ENCODE peak calls at places on chromosomes 6 and 20, in seven cellular contexts. One of them, this sample, is unnamed.

GRCh38 chr6:5403619-5404018 is 142.3 kb downstream of the FARS2 start:
- DNase-seq in pancreas: no peak
- DNase-seq in CD8-positive, alpha-beta T cell: no peak
- DNase-seq in glutamatergic neuron: no peak
- DNase-seq in natural killer cell: no peak
- DNase-seq in heart right ventricle: no peak
- DNase-seq in RWPE1: no peak
- DNase-seq in this sample: no peak

GRCh38 chr6:153129873-153130514 is 1.1 kb downstream of the RGS17 start:
- DNase-seq in pancreas: peak; percentile 69
- DNase-seq in CD8-positive, alpha-beta T cell: no peak
- DNase-seq in glutamatergic neuron: peak; percentile 68
- DNase-seq in natural killer cell: no peak
- DNase-seq in heart right ventricle: no peak
- DNase-seq in RWPE1: peak; percentile 9
- DNase-seq in this sample: peak; percentile 27

GRCh38 chr6:122677436-122677835 is 67.2 kb downstream of the PKIB start:
- DNase-seq in pancreas: no peak
- DNase-seq in CD8-positive, alpha-beta T cell: no peak
- DNase-seq in glutamatergic neuron: no peak
- DNase-seq in natural killer cell: no peak
- DNase-seq in heart right ventricle: no peak
- DNase-seq in RWPE1: no peak
- DNase-seq in this sample: no peak

GRCh38 chr6:97097068-97098047 is 172.8 kb downstream of the KLHL32 start:
- DNase-seq in pancreas: no peak
- DNase-seq in CD8-positive, alpha-beta T cell: no peak
- DNase-seq in glutamatergic neuron: no peak
- DNase-seq in natural killer cell: no peak
- DNase-seq in heart right ventricle: no peak
- DNase-seq in RWPE1: no peak
- DNase-seq in this sample: no peak

GRCh38 chr6:158910484-158911075 is 89.4 kb downstream of the RSPH3 start:
- DNase-seq in pancreas: no peak
- DNase-seq in CD8-positive, alpha-beta T cell: no peak
- DNase-seq in glutamatergic neuron: no peak
- DNase-seq in natural killer cell: no peak
- DNase-seq in heart right ventricle: no peak
- DNase-seq in RWPE1: peak; percentile 45
- DNase-seq in this sample: no peak

GRCh38 chr20:49318430-49319203 is 40.8 kb upstream of the ZNFX1 start:
- DNase-seq in pancreas: peak; percentile 74
- DNase-seq in CD8-positive, alpha-beta T cell: peak; percentile 65
- DNase-seq in glutamatergic neuron: no peak
- DNase-seq in natural killer cell: no peak
- DNase-seq in heart right ventricle: no peak
- DNase-seq in RWPE1: no peak
- DNase-seq in this sample: no peak

GRCh38 chr6:82057846-82058554 is 189.5 kb downstream of the IBTK start:
- DNase-seq in pancreas: peak; percentile 31
- DNase-seq in CD8-positive, alpha-beta T cell: no peak
- DNase-seq in glutamatergic neuron: peak; percentile 36
- DNase-seq in natural killer cell: no peak
- DNase-seq in heart right ventricle: no peak
- DNase-seq in RWPE1: no peak
- DNase-seq in this sample: no peak

GRCh38 chr6:137764464-137764863 is 102.6 kb upstream of the TNFAIP3 start:
- DNase-seq in pancreas: no peak
- DNase-seq in CD8-positive, alpha-beta T cell: no peak
- DNase-seq in glutamatergic neuron: no peak
- DNase-seq in natural killer cell: no peak
- DNase-seq in heart right ventricle: no peak
- DNase-seq in RWPE1: peak; percentile 68
- DNase-seq in this sample: no peak

GRCh38 chr20:17622086-17622850 is 52.4 kb downstream of the DSTN start:
- DNase-seq in pancreas: peak; percentile 52
- DNase-seq in CD8-positive, alpha-beta T cell: peak; percentile 36
- DNase-seq in glutamatergic neuron: no peak
- DNase-seq in natural killer cell: peak; percentile 7
- DNase-seq in heart right ventricle: no peak
- DNase-seq in RWPE1: no peak
- DNase-seq in this sample: no peak

GRCh38 chr6:82861121-82861520 is 204.5 kb downstream of the UBE3D start:
- DNase-seq in pancreas: no peak
- DNase-seq in CD8-positive, alpha-beta T cell: no peak
- DNase-seq in glutamatergic neuron: no peak
- DNase-seq in natural killer cell: no peak
- DNase-seq in heart right ventricle: no peak
- DNase-seq in RWPE1: peak; percentile 34
- DNase-seq in this sample: no peak

GRCh38 chr6:91653954-91654843 is 1067.3 kb upstream of the MAP3K7 start:
- DNase-seq in pancreas: no peak
- DNase-seq in CD8-positive, alpha-beta T cell: no peak
- DNase-seq in glutamatergic neuron: peak; percentile 37
- DNase-seq in natural killer cell: no peak
- DNase-seq in heart right ventricle: no peak
- DNase-seq in RWPE1: no peak
- DNase-seq in this sample: no peak

GRCh38 chr6:3291987-3292386 is 33.2 kb downstream of the PSMG4 start:
- DNase-seq in pancreas: no peak
- DNase-seq in CD8-positive, alpha-beta T cell: no peak
- DNase-seq in glutamatergic neuron: peak; percentile 4
- DNase-seq in natural killer cell: no peak
- DNase-seq in heart right ventricle: no peak
- DNase-seq in RWPE1: no peak
- DNase-seq in this sample: no peak

GRCh38 chr6:50211582-50211981 is 161.9 kb upstream of the DEFB112 start:
- DNase-seq in pancreas: no peak
- DNase-seq in CD8-positive, alpha-beta T cell: no peak
- DNase-seq in glutamatergic neuron: no peak
- DNase-seq in natural killer cell: no peak
- DNase-seq in heart right ventricle: no peak
- DNase-seq in RWPE1: no peak
- DNase-seq in this sample: no peak

GRCh38 chr6:86949776-86950175 is 12.4 kb downstream of the HTR1E start:
- DNase-seq in pancreas: no peak
- DNase-seq in CD8-positive, alpha-beta T cell: no peak
- DNase-seq in glutamatergic neuron: no peak
- DNase-seq in natural killer cell: no peak
- DNase-seq in heart right ventricle: no peak
- DNase-seq in RWPE1: no peak
- DNase-seq in this sample: no peak

GRCh38 chr20:62780204-62780603 is 16.1 kb upstream of the MRGBP start:
- DNase-seq in pancreas: no peak
- DNase-seq in CD8-positive, alpha-beta T cell: no peak
- DNase-seq in glutamatergic neuron: peak; percentile 86
- DNase-seq in natural killer cell: no peak
- DNase-seq in heart right ventricle: no peak
- DNase-seq in RWPE1: no peak
- DNase-seq in this sample: no peak

GRCh38 chr20:46621492-46621891 is 29.8 kb downstream of the SLC13A3 start:
- DNase-seq in pancreas: no peak
- DNase-seq in CD8-positive, alpha-beta T cell: no peak
- DNase-seq in glutamatergic neuron: no peak
- DNase-seq in natural killer cell: no peak
- DNase-seq in heart right ventricle: no peak
- DNase-seq in RWPE1: no peak
- DNase-seq in this sample: no peak

GRCh38 chr20:51747182-51747911 is 20.8 kb downstream of the ATP9A start:
- DNase-seq in pancreas: no peak
- DNase-seq in CD8-positive, alpha-beta T cell: no peak
- DNase-seq in glutamatergic neuron: no peak
- DNase-seq in natural killer cell: no peak
- DNase-seq in heart right ventricle: no peak
- DNase-seq in RWPE1: no peak
- DNase-seq in this sample: no peak

GRCh38 chr20:36128463-36129176 is 25.9 kb upstream of the EPB41L1 start:
- DNase-seq in pancreas: no peak
- DNase-seq in CD8-positive, alpha-beta T cell: no peak
- DNase-seq in glutamatergic neuron: peak; percentile 32
- DNase-seq in natural killer cell: no peak
- DNase-seq in heart right ventricle: no peak
- DNase-seq in RWPE1: peak; percentile 57
- DNase-seq in this sample: no peak

GRCh38 chr6:85113934-85114582 is 335.8 kb upstream of the NT5E start:
- DNase-seq in pancreas: no peak
- DNase-seq in CD8-positive, alpha-beta T cell: no peak
- DNase-seq in glutamatergic neuron: no peak
- DNase-seq in natural killer cell: no peak
- DNase-seq in heart right ventricle: no peak
- DNase-seq in RWPE1: no peak
- DNase-seq in this sample: no peak

GRCh38 chr6:85116475-85116874 is 333.4 kb upstream of the NT5E start:
- DNase-seq in pancreas: no peak
- DNase-seq in CD8-positive, alpha-beta T cell: no peak
- DNase-seq in glutamatergic neuron: no peak
- DNase-seq in natural killer cell: no peak
- DNase-seq in heart right ventricle: no peak
- DNase-seq in RWPE1: no peak
- DNase-seq in this sample: no peak

GRCh38 chr6:85115876-85116275 is 334.0 kb upstream of the NT5E start:
- DNase-seq in pancreas: no peak
- DNase-seq in CD8-positive, alpha-beta T cell: no peak
- DNase-seq in glutamatergic neuron: no peak
- DNase-seq in natural killer cell: no peak
- DNase-seq in heart right ventricle: no peak
- DNase-seq in RWPE1: no peak
- DNase-seq in this sample: no peak

GRCh38 chr6:85114583-85114939 is 335.3 kb upstream of the NT5E start:
- DNase-seq in pancreas: no peak
- DNase-seq in CD8-positive, alpha-beta T cell: no peak
- DNase-seq in glutamatergic neuron: no peak
- DNase-seq in natural killer cell: no peak
- DNase-seq in heart right ventricle: no peak
- DNase-seq in RWPE1: no peak
- DNase-seq in this sample: no peak

GRCh38 chr6:85118233-85118632 is 331.6 kb upstream of the NT5E start:
- DNase-seq in pancreas: no peak
- DNase-seq in CD8-positive, alpha-beta T cell: no peak
- DNase-seq in glutamatergic neuron: no peak
- DNase-seq in natural killer cell: no peak
- DNase-seq in heart right ventricle: no peak
- DNase-seq in RWPE1: no peak
- DNase-seq in this sample: no peak
- TF ChIP-seq CTCF in pancreas: no peak
- TF ChIP-seq CTCF in CD8-positive, alpha-beta T cell: no peak
- TF ChIP-seq CTCF in glutamatergic neuron: peak; percentile 64
- TF ChIP-seq CTCF in natural killer cell: no peak
- TF ChIP-seq CTCF in heart right ventricle: no peak
- TF ChIP-seq CTCF in RWPE1: no peak
- TF ChIP-seq CTCF in this sample: no peak

DNA sequence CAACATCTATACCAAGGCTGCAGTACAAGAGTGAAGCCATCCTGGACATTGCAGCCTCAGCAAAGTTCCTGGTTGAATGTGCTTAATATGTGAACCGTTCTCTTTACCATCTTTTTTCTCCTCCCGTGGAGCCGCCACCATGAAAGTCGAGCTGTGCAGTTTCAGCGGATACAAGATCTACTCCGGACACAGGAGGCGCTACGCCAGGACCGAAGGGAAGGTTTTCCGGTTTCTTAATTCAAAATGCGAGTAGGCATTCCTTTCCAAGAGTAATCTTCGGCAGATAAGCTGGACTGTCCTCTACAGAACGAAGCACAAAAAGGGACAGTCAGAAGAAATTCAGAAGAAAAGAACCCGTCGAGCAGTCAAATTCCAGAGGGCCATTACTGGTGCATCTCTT is 8.4 kb upstream of the LINC00237 start:
- DNase-seq in pancreas: no peak
- DNase-seq in CD8-positive, alpha-beta T cell: no peak
- DNase-seq in glutamatergic neuron: no peak
- DNase-seq in natural killer cell: no peak
- DNase-seq in heart right ventricle: no peak
- DNase-seq in RWPE1: no peak
- DNase-seq in this sample: no peak
- TF ChIP-seq CTCF in pancreas: no peak
- TF ChIP-seq CTCF in CD8-positive, alpha-beta T cell: no peak
- TF ChIP-seq CTCF in glutamatergic neuron: no peak
- TF ChIP-seq CTCF in natural killer cell: no peak
- TF ChIP-seq CTCF in heart right ventricle: no peak
- TF ChIP-seq CTCF in RWPE1: no peak
- TF ChIP-seq CTCF in this sample: no peak

DNA sequence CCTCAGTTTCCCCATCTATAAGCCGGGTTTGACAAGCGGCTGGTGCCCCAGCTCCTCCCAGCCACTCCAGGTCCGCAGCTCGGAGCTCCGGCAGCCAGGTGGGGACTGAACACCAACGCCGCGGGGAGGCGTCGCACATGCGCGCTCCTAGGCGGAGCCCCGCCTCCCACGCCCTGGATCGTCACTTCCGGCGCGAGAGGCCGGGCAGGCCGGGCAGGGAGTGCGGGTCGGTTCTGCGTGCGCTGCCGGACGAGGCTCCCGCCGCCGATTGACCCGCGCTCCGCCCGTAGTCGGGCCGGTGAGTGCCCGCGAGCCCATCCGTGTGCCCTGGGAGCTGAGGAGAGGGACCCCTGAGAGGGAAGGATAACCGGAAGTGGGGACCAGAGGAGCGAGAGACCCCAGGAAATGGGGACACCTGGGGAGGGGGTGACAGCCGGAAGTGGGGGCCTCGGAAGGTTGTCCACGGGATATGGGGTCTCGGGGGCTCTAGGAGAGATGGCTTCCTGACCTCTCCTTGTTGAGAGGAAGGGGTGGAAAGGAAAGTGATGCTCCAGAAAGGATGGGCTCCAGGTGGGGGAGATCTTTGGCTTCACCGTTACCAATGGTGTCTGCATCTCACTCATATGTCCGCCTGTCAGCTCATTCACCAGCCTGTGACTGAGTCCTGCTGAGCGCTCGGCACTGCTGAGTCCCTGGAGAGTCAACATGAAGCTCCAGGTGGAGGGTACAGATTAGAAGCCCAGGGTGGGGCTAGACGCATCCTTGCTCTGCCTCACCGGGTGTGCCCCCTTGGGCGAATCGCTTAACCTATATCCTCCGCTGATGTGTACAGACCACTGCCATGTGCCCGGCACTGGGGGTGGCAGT is at the start of gene TTPAL:
- DNase-seq in pancreas: peak; percentile 97
- DNase-seq in CD8-positive, alpha-beta T cell: peak; percentile 93
- DNase-seq in glutamatergic neuron: peak; percentile 90
- DNase-seq in natural killer cell: peak; percentile 89
- DNase-seq in heart right ventricle: peak; percentile 89
- DNase-seq in RWPE1: peak; percentile 99
- DNase-seq in this sample: peak; percentile 82
- TF ChIP-seq CTCF in pancreas: no peak
- TF ChIP-seq CTCF in CD8-positive, alpha-beta T cell: peak; percentile 26
- TF ChIP-seq CTCF in glutamatergic neuron: no peak
- TF ChIP-seq CTCF in natural killer cell: peak; percentile 31
- TF ChIP-seq CTCF in heart right ventricle: no peak
- TF ChIP-seq CTCF in RWPE1: no peak
- TF ChIP-seq CTCF in this sample: no peak

DNA sequence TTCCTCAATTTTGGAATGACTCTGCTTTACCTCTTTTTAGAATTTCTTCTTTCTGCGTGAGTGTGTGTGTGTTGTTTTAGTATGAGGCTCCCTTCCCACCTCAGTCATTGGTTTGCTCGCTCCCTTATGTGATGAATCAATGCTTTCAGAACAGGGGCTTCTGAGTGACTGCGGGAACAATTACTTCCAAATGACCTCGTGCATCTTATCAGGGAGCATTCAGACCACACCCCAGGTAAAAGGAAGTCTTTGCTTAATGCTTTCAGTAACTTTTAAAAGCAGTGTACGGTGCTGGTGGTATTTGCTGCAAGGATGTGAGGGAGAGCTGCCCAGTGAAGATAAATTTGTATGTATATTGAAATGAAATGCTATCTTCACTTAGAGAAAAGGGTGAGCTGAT is at the start of gene MLIP:
- DNase-seq in pancreas: no peak
- DNase-seq in CD8-positive, alpha-beta T cell: no peak
- DNase-seq in glutamatergic neuron: no peak
- DNase-seq in natural killer cell: no peak
- DNase-seq in heart right ventricle: no peak
- DNase-seq in RWPE1: no peak
- DNase-seq in this sample: no peak
- TF ChIP-seq CTCF in pancreas: no peak
- TF ChIP-seq CTCF in CD8-positive, alpha-beta T cell: no peak
- TF ChIP-seq CTCF in glutamatergic neuron: no peak
- TF ChIP-seq CTCF in natural killer cell: no peak
- TF ChIP-seq CTCF in heart right ventricle: no peak
- TF ChIP-seq CTCF in RWPE1: no peak
- TF ChIP-seq CTCF in this sample: no peak

This sample was measured in CD14-positive monocyte.